ENCODE peak calls at places on chromosomes 4 and X, in nine cellular contexts. S is neural progenitor cell, F is tibial artery, W is breast epithelium, L is H9, Y is Karpas-422, G is endothelial cell of umbilical vein, P is sigmoid colon, Q is MM.1S. N is an unnamed sample. For H3K9me3 and H3K4me1, the result is how much of the 10 kb centered on the place peaks cover.

GRCh38 chrX:118212817-118213183 is 96.2 kb upstream of the KLHL13 start:
- DNase-seq in S (no peak), F (no peak), W (no peak), L (no peak), Y (peak), G (no peak), P (no peak), Q (peak), N (no peak)

GRCh38 chr4:130080872-130081451 is 985.0 kb downstream of the C4orf33 start:
- DNase-seq in S (no peak), F (no peak), W (no peak), L (no peak), Y (no peak), G (no peak), P (no peak), Q (no peak), N (peak)

GRCh38 chr4:70722199-70722791 is 531 bp downstream of the RUFY3 start:
- DNase-seq in S (no peak), F (no peak), W (no peak), L (no peak), Y (no peak), G (no peak), P (no peak), Q (no peak), N (no peak)

GRCh38 chr4:134702374-134702773 is 500.8 kb upstream of the PABPC4L start:
- DNase-seq in S (no peak), F (no peak), W (no peak), L (no peak), Y (no peak), G (no peak), P (no peak), Q (no peak), N (no peak)

GRCh38 chr4:52407545-52407944 is 251.6 kb downstream of the USP46 start:
- DNase-seq in S (no peak), F (no peak), W (no peak), L (no peak), Y (peak), G (peak), P (no peak), Q (no peak), N (no peak)

GRCh38 chrX:70998402-70999027 is 67.6 kb upstream of the SLC7A3 start:
- DNase-seq in S (peak), F (peak), W (peak), L (peak), Y (peak), G (peak), P (no peak), Q (no peak), N (peak)

GRCh38 chr4:149264093-149264733 is 551.4 kb downstream of the IQCM start:
- DNase-seq in S (peak), F (no peak), W (no peak), L (peak), Y (peak), G (peak), P (no peak), Q (peak), N (peak)

GRCh38 chrX:154013614-154014360 is 5.9 kb downstream of the IRAK1 start:
- DNase-seq in S (peak), F (no peak), W (no peak), L (peak), Y (peak), G (peak), P (no peak), Q (no peak), N (no peak)

GRCh38 chr4:53711916-53712315 is 120.6 kb upstream of the LNX1 start:
- DNase-seq in S (no peak), F (no peak), W (no peak), L (no peak), Y (no peak), G (no peak), P (no peak), Q (no peak), N (no peak)

GRCh38 chr4:99483636-99484035 is 27.2 kb upstream of the C4orf17 start:
- DNase-seq in S (no peak), F (no peak), W (no peak), L (no peak), Y (no peak), G (no peak), P (no peak), Q (no peak), N (no peak)

GRCh38 chr4:94695389-94695788 is 62.4 kb upstream of the BMPR1B start:
- DNase-seq in S (no peak), F (no peak), W (no peak), L (no peak), Y (no peak), G (no peak), P (no peak), Q (no peak), N (no peak)

GRCh38 chrX:156008915-156009314 is 11.4 kb downstream of the IL9R start:
- DNase-seq in S (no peak), F (no peak), W (no peak), L (no peak), Y (no peak), G (no peak), P (no peak), Q (no peak), N (no peak)

GRCh38 chrX:129540725-129541184 is 696 bp downstream of the OCRL start:
- DNase-seq in S (no peak), F (peak), W (no peak), L (peak), Y (no peak), G (peak), P (peak), Q (no peak), N (peak)

GRCh38 chrX:83759872-83760271 is 101.1 kb upstream of the CYLC1 start:
- DNase-seq in S (peak), F (no peak), W (no peak), L (no peak), Y (peak), G (no peak), P (no peak), Q (peak), N (no peak)

GRCh38 chr4:56723201-56723605 is 42.1 kb upstream of the HOPX start:
- DNase-seq in S (no peak), F (no peak), W (no peak), L (no peak), Y (no peak), G (no peak), P (no peak), Q (no peak), N (peak)

GRCh38 chr4:2936773-2937145 is 26.4 kb downstream of the NOP14 start:
- DNase-seq in S (no peak), F (peak), W (peak), L (no peak), Y (peak), G (no peak), P (peak), Q (no peak), N (no peak)

GRCh38 chr4:107548211-107548905 is 171.7 kb downstream of the PAPSS1 start:
- DNase-seq in S (peak), F (no peak), W (no peak), L (no peak), Y (no peak), G (peak), P (no peak), Q (no peak), N (no peak)

GRCh38 chrX:69024287-69024686 is 141.0 kb downstream of the PJA1 start:
- DNase-seq in S (no peak), F (no peak), W (no peak), L (no peak), Y (no peak), G (no peak), P (no peak), Q (no peak), N (no peak)

GRCh38 chr4:39046243-39046642 is 14.0 kb upstream of the TMEM156 start:
- DNase-seq in S (no peak), F (no peak), W (no peak), L (no peak), Y (peak), G (no peak), P (no peak), Q (no peak), N (no peak)

GRCh38 chrX:113275769-113276168 is 435.1 kb upstream of the AMOT start:
- DNase-seq in S (no peak), F (no peak), W (no peak), L (no peak), Y (no peak), G (no peak), P (no peak), Q (no peak), N (no peak)

GRCh38 chrX:31483336-31483735 is 411.5 kb upstream of the FTHL17 start:
- DNase-seq in S (no peak), F (no peak), W (peak), L (no peak), Y (no peak), G (peak), P (no peak), Q (no peak), N (no peak)

GRCh38 chrX:15749642-15750610 is 11.9 kb downstream of the CA5B start:
- DNase-seq in S (no peak), F (peak), W (peak), L (no peak), Y (no peak), G (peak), P (no peak), Q (peak), N (peak)

GRCh38 chr4:73573794-73574528 is 46.3 kb downstream of the RASSF6 start:
- DNase-seq in S (peak), F (peak), W (peak), L (peak), Y (peak), G (peak), P (peak), Q (peak), N (peak)

GRCh38 chrX:46686003-46686645 is 72.8 kb downstream of the SLC9A7 start:
- DNase-seq in S (peak), F (peak), W (no peak), L (peak), Y (peak), G (peak), P (no peak), Q (peak), N (peak)

GRCh38 chr4:107818301-107818910 is 6.3 kb upstream of the SGMS2 start:
- DNase-seq in S (no peak), F (no peak), W (no peak), L (no peak), Y (no peak), G (no peak), P (no peak), Q (peak), N (no peak)

GRCh38 chrX:11704725-11705495 is 39.2 kb upstream of the ARHGAP6 start:
- DNase-seq in S (no peak), F (no peak), W (no peak), L (peak), Y (no peak), G (no peak), P (no peak), Q (no peak), N (no peak)

GRCh38 chrX:20693071-20693470 is 426.4 kb upstream of the RPS6KA3 start:
- DNase-seq in S (no peak), F (no peak), W (no peak), L (no peak), Y (no peak), G (no peak), P (no peak), Q (no peak), N (no peak)

GRCh38 chr4:185138161-185138560 is 4.9 kb upstream of the SLC25A4 start:
- DNase-seq in S (no peak), F (no peak), W (no peak), L (no peak), Y (no peak), G (peak), P (no peak), Q (no peak), N (no peak)

GRCh38 chrX:45517090-45517973 is 316.7 kb upstream of the DIPK2B start:
- DNase-seq in S (no peak), F (no peak), W (no peak), L (no peak), Y (no peak), G (peak), P (no peak), Q (no peak), N (no peak)

GRCh38 chr4:157075811-157076577 is at the start of gene GLRB:
- DNase-seq in S (peak), F (peak), W (no peak), L (peak), Y (peak), G (peak), P (peak), Q (no peak), N (peak)

GRCh38 chrX:153597351-153597750 is 1.6 kb downstream of the CCNQ start:
- DNase-seq in S (no peak), F (no peak), W (no peak), L (no peak), Y (peak), G (no peak), P (no peak), Q (no peak), N (no peak)

GRCh38 chr4:169976951-169977350 is 49.2 kb downstream of the MFAP3L start:
- DNase-seq in S (peak), F (no peak), W (no peak), L (no peak), Y (no peak), G (no peak), P (no peak), Q (no peak), N (no peak)

GRCh38 chrX:618761-619450 is 11.7 kb upstream of the SHOX start:
- DNase-seq in S (peak), F (no peak), W (no peak), L (no peak), Y (no peak), G (no peak), P (no peak), Q (no peak), N (no peak)

GRCh38 chrX:619812-620493 is 10.6 kb upstream of the SHOX start:
- DNase-seq in S (peak), F (no peak), W (no peak), L (peak), Y (no peak), G (no peak), P (no peak), Q (no peak), N (no peak)

GRCh38 chrX:617891-618290 is 12.7 kb upstream of the SHOX start:
- DNase-seq in S (no peak), F (no peak), W (no peak), L (no peak), Y (no peak), G (no peak), P (no peak), Q (no peak), N (no peak)

GRCh38 chrX:617401-617800 is 13.2 kb upstream of the SHOX start:
- DNase-seq in S (no peak), F (no peak), W (no peak), L (no peak), Y (no peak), G (no peak), P (no peak), Q (no peak), N (no peak)

GRCh38 chrX:619451-619811 is 11.2 kb upstream of the SHOX start:
- DNase-seq in S (no peak), F (no peak), W (no peak), L (no peak), Y (no peak), G (no peak), P (no peak), Q (no peak), N (no peak)
- H3K9me3 ChIP-seq in S (under half), F (under half), W (under half), L (under half), Y (under half), G (under half), P (under half), Q (under half), N (under half)

DNA sequence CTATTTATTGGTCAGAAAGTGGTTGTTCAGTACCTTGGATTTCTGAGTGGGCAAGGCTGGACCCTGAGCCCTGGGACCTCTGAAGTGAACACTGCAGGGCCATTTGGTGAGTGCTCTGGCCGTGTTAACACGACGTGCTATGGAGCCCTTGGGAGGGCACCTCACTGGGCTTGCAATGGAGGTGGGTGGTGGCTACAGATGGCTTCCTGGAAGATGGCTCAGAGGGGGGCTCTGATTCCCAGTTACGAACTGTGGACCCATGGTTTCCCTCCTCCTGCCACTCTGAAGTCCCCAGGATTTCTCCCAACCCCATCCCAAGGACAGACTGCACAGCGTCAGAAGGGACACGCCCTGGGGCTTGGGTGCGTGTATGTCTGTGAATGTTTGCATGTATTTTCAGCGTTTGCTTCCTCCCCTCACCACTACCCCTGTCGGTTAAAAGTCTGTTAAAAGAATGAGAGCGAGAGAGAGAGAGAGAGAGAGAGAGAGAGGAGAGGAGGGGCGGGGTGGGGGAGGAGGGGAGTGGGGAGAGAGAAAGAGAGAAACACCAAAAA is 3.7 kb upstream of the RHOH start:
- DNase-seq in S (no peak), F (no peak), W (no peak), L (no peak), Y (no peak), G (no peak), P (no peak), Q (peak), N (no peak)
- H3K4me1 ChIP-seq in S (half or more), F (under half), W (under half), L (under half), Y (half or more), G (under half), P (under half), Q (under half), N (under half)

GRCh38 chrX:150517303-150517896 is 51.0 kb upstream of the MTM1 start:
- DNase-seq in S (no peak), F (peak), W (no peak), L (no peak), Y (no peak), G (no peak), P (no peak), Q (no peak), N (no peak)
- H3K9me3 ChIP-seq in S (under half), F (under half), W (under half), L (under half), Y (under half), G (under half), P (under half), Q (under half), N (under half)

DNA sequence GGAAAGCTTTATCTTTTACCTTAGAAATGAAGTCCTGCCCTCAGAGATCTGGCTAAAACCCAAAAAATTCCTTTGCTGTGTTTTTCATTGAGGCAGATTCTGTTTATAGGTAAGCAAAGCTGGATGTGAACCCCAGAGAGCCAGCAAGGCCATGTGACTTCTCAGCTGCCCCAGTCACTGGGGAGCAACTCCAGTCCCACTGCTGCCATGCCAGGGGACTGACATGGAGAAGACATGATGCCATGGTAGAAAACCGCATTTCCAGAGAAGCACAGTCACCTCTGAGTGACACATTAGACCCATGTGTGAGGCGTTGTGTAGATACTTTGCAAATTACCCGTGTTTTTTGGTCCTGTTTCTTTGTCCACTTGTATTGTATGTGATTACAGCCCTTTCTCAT is 45.4 kb downstream of the PTTG2 start:
- DNase-seq in S (no peak), F (no peak), W (no peak), L (no peak), Y (no peak), G (no peak), P (no peak), Q (no peak), N (no peak)
- H3K4me1 ChIP-seq in S (half or more), F (half or more), W (under half), L (under half), Y (under half), G (under half), P (under half), Q (under half), N (under half)

GRCh38 chr4:177012918-177013545 is 220.3 kb upstream of the VEGFC start:
- DNase-seq in S (no peak), F (no peak), W (no peak), L (no peak), Y (no peak), G (no peak), P (no peak), Q (no peak), N (no peak)

GRCh38 chr4:177016541-177017141 is 223.9 kb upstream of the VEGFC start:
- DNase-seq in S (no peak), F (no peak), W (no peak), L (no peak), Y (no peak), G (no peak), P (no peak), Q (no peak), N (no peak)
- H3K9me3 ChIP-seq in S (under half), F (under half), W (under half), L (under half), Y (under half), G (under half), P (under half), Q (under half), N (under half)

GRCh38 chr4:24574256-24574655 is 10.1 kb downstream of the DHX15 start:
- DNase-seq in S (no peak), F (no peak), W (no peak), L (no peak), Y (no peak), G (no peak), P (no peak), Q (no peak), N (peak)

GRCh38 chr4:24582235-24582863 is 2.0 kb downstream of the DHX15 start:
- DNase-seq in S (peak), F (no peak), W (no peak), L (no peak), Y (no peak), G (peak), P (no peak), Q (no peak), N (no peak)

GRCh38 chr4:24573582-24573981 is 10.8 kb downstream of the DHX15 start:
- DNase-seq in S (no peak), F (no peak), W (no peak), L (no peak), Y (no peak), G (no peak), P (no peak), Q (no peak), N (no peak)

GRCh38 chr4:24576276-24576675 is 8.1 kb downstream of the DHX15 start:
- DNase-seq in S (no peak), F (no peak), W (no peak), L (no peak), Y (no peak), G (no peak), P (no peak), Q (no peak), N (no peak)

DNA sequence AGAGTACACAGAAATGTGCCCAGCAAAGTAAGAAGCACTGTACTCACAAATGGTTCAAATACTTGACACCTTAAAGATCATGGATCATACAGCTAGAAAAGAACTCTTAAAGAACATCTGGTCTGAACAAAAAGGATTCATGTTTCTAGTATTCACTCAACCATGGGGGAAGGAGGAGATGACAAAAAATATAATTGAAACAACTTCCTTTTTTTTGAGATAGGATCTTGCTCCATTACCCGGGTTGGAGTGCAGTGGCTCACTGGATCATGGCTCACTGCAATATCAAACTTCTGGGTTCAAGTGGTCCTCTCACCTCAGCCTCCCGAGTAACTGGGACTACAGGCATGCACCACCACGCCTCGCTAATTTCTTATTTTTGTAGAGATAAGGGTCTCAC is 6.0 kb downstream of the DHX15 start:
- DNase-seq in S (no peak), F (no peak), W (no peak), L (no peak), Y (no peak), G (no peak), P (no peak), Q (no peak), N (no peak)
- H3K4me1 ChIP-seq in S (under half), F (under half), W (under half), L (under half), Y (under half), G (under half), P (under half), Q (under half), N (under half)

DNA sequence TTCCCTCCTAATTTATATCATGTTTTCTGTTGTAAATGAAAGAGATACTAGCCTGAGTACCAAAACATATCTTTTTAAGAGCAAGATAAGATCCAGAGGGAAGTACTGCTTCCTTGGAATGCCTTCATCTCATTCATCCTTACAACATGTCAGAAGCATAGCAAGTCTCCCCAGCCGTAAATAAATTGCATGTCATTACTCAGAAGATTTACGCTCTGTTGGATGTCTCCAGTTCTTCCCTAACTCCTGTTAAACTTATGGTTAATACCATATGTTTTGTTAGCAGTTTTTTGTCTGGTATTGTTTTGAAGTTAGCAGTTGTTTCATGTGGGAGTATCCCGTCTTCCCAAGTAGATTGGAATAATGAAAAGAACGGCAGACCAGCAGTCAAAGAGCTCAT is 7.5 kb upstream of the GPC3 start:
- DNase-seq in S (no peak), F (no peak), W (no peak), L (no peak), Y (no peak), G (no peak), P (no peak), Q (no peak), N (no peak)
- H3K9me3 ChIP-seq in S (under half), F (under half), W (under half), L (under half), Y (under half), G (under half), P (under half), Q (under half), N (under half)